ENCODE peak calls at places on chromosome 3, in four cellular contexts. Q is A549, T is HepG2, C is K562. F is an unnamed sample.

GRCh38 chr3:141422961-141423582 is 54.8 kb downstream of the ZBTB38 start:
- DNase-seq in T (no peak), C (no peak), Q (no peak), F (no peak)

GRCh38 chr3:123143669-123144411 is 57.9 kb upstream of the SEC22A start:
- DNase-seq in T (peak), C (no peak), Q (no peak), F (peak)

GRCh38 chr3:150373234-150373633 is 34.9 kb upstream of the TSC22D2 start:
- DNase-seq in Q (no peak), C (no peak), T (no peak), F (no peak)

GRCh38 chr3:101325393-101326134 is 5.2 kb upstream of the IMPG2 start:
- DNase-seq in Q (no peak), T (no peak), C (peak), F (no peak)

GRCh38 chr3:101942356-101942755 is 93.0 kb downstream of the NFKBIZ start:
- DNase-seq in Q (no peak), C (no peak), T (no peak), F (no peak)

GRCh38 chr3:11514191-11514770 is 129.4 kb downstream of the VGLL4 start:
- DNase-seq in T (peak), Q (peak), C (no peak), F (peak)

GRCh38 chr3:188925376-188925775 is 246.4 kb upstream of the TPRG1 start:
- DNase-seq in Q (no peak), T (no peak), C (no peak), F (no peak)

GRCh38 chr3:134058728-134059601 is 29.2 kb upstream of the SLCO2A1 start:
- DNase-seq in C (no peak), Q (no peak), T (no peak), F (no peak)

GRCh38 chr3:37712918-37713819 is 148.5 kb upstream of the CTDSPL start:
- DNase-seq in T (no peak), C (no peak), Q (no peak), F (peak)

DNA sequence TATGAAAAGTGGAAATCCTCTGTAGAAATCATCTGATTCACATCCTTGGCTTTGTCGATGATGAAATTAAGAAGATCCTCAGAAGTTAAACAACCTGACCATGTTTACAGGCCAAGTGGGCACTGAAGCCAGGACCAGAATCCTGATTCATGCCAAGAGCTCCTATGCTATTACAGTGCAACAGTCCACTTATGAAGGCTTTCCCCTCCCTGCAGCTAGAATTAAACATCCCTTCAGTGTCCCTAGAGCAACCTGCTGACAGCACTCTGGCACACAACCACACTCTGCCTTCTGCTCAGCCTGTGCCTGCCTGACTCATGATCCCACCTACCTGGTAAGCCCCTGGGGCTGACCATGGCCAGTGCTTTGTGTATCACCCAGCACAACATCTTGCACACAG is 33.8 kb downstream of the TXNRD3 start:
- DNase-seq in T (no peak), Q (no peak), C (no peak), F (peak)
- H3K4me3 ChIP-seq in T (no peak), Q (no peak), C (no peak), F (no peak)

GRCh38 chr3:159432721-159433300 is 555.8 kb upstream of the IL12A start:
- DNase-seq in T (no peak), Q (no peak), C (no peak), F (peak)
- TF ChIP-seq MAZ in T (no peak), Q (no peak), C (no peak), F (no peak)

GRCh38 chr3:30609930-30610701 is 3.7 kb downstream of the TGFBR2 start:
- DNase-seq in Q (no peak), T (no peak), C (no peak), F (no peak)
- H3K4me3 ChIP-seq in Q (no peak), T (peak), C (no peak), F (no peak)

DNA sequence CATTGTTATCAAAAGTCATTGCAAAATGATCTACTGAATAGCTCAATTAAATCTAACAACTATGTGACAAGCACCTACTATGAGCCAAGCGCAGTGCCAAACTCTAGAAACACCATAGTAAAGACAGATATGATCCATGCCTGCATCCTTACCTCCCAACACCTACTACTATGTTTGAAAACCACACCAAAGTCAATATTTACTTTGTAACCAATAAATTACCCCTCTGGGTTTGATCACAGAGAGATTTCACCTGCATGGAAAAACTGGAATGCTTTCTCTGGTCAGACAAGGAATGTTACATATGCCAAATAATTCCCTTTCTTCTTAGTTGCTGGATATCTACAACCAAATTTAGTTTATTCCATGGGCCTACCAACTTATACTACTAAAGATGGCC is 422.2 kb downstream of the FHIT start:
- DNase-seq in T (no peak), Q (no peak), C (no peak), F (no peak)
- TF ChIP-seq MAZ in T (no peak), Q (no peak), C (no peak), F (no peak)

DNA sequence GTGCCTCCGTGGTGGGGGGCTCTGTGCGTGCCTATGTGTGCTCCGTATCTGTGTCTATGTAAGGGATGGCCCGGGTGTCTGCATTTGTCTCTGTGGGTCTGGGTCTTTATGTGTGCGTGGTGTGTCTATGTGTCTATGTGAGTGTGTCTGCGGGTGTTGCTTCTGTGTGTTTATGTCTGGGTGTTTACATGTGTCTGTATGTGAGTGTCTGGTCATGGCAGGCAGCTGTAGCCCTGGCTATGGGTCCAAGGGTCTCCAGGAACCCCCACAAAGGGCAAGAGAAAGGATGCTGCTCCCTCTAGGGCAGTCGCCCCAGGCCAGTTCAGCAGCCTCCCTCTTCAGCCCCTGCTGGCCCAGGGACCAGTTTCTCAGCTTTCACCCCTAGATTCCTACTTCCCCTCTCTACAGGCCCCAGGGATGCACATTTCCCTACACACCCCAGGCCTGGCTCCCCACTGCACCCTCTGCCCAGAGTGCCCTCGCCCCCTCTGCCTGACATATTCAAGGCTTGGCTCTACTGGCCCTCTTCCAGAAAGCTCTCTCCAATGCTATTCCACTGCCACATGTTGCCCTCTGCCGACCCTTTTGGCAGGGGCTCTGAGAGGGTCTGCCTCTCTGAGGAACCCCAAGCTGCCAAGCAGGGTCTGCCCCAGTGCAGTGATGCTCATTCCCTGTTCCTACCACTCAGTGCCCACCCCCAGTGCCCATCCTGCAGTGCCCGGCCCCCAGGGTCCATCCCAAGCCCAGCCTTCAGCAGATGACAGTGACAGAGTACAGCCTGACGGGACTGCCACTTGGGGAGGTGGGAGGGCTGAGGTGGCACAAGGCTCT is 1.0 kb upstream of the MYL3 start:
- DNase-seq in C (no peak), T (no peak), Q (no peak), F (no peak)
- H3K4me3 ChIP-seq in C (no peak), T (no peak), Q (no peak), F (no peak)

GRCh38 chr3:88061749-88062148 is 2.7 kb downstream of the ZNF654 start:
- DNase-seq in C (no peak), T (no peak), Q (no peak), F (no peak)
- TF ChIP-seq MAZ in C (no peak), T (no peak), Q (no peak), F (no peak)

GRCh38 chr3:29283739-29284138 is 2.9 kb downstream of the RBMS3 start:
- DNase-seq in C (no peak), T (no peak), Q (no peak), F (no peak)
- H3K4me3 ChIP-seq in C (no peak), T (no peak), Q (peak), F (peak)

GRCh38 chr3:77449459-77449858 is 409.6 kb downstream of the ROBO2 start:
- DNase-seq in C (no peak), T (no peak), Q (no peak), F (no peak)
- TF ChIP-seq MAZ in C (no peak), T (no peak), Q (no peak), F (no peak)

F was measured in IMR-90.